ENCODE peak calls at places on chromosomes 12 and 14, in six cellular contexts. Y is fibroblast of mammary gland; B is BJ; O is heart left ventricle; N is astrocyte of the spinal cord; F is CD8-positive, alpha-beta T cell. K is an unnamed sample.

GRCh38 chr12:53791735-53792326 is 40.1 kb upstream of the CISTR start:
- DNase-seq in Y (peak; percentile 28), B (no peak), O (no peak), N (no peak), F (peak; percentile 27), K (no peak)

GRCh38 chr12:33588082-33588712 is 148.6 kb upstream of the SYT10 start:
- DNase-seq in Y (peak; percentile 64), B (no peak), O (no peak), N (peak; percentile 61), F (no peak), K (peak; percentile 25)

GRCh38 chr14:96176275-96176674 is 28.4 kb upstream of the BDKRB2 start:
- DNase-seq in Y (peak; percentile 89), B (no peak), O (no peak), N (no peak), F (no peak), K (peak; percentile 52)

GRCh38 chr14:25006961-25007795 is 42.8 kb downstream of the STXBP6 start:
- DNase-seq in Y (peak; percentile 90), B (peak; percentile 85), O (no peak), N (peak; percentile 78), F (no peak), K (no peak)

GRCh38 chr14:95265106-95266094 is 54.3 kb downstream of the CLMN start:
- DNase-seq in Y (peak; percentile 99), B (peak; percentile 37), O (no peak), N (peak; percentile 96), F (no peak), K (peak; percentile 14)

GRCh38 chr14:42391146-42391821 is 784.6 kb downstream of the LRFN5 start:
- DNase-seq in Y (no peak), B (no peak), O (no peak), N (no peak), F (no peak), K (no peak)

GRCh38 chr14:63493246-63493645 is 49.9 kb downstream of the PPP2R5E start:
- DNase-seq in Y (peak; percentile 32), B (no peak), O (no peak), N (no peak), F (no peak), K (no peak)

GRCh38 chr12:52913424-52913821 is 8.5 kb upstream of the KRT8 start:
- DNase-seq in Y (no peak), B (no peak), O (no peak), N (no peak), F (no peak), K (no peak)

GRCh38 chr14:60656755-60657608 is 7.7 kb upstream of the SIX1 start:
- DNase-seq in Y (peak; percentile 69), B (no peak), O (no peak), N (peak; percentile 78), F (no peak), K (peak; percentile 49)

GRCh38 chr12:79687711-79688270 is 3.0 kb downstream of the PAWR start:
- DNase-seq in Y (peak; percentile 8), B (no peak), O (no peak), N (peak; percentile 43), F (no peak), K (no peak)

GRCh38 chr12:34333337-34333736 is 311.0 kb downstream of the ALG10 start:
- DNase-seq in Y (no peak), B (no peak), O (no peak), N (no peak), F (no peak), K (no peak)

GRCh38 chr12:48003226-48004038 is 844 bp downstream of the COL2A1 start:
- DNase-seq in Y (no peak), B (no peak), O (no peak), N (peak; percentile 3), F (no peak), K (no peak)

GRCh38 chr12:106248177-106248848 is 493 bp upstream of the CKAP4 start:
- DNase-seq in Y (peak; percentile 82), B (no peak), O (peak; percentile 81), N (peak; percentile 68), F (peak; percentile 41), K (no peak)

GRCh38 chr12:77599782-77600491 is 230.8 kb upstream of the NAV3 start:
- DNase-seq in Y (no peak), B (no peak), O (no peak), N (no peak), F (no peak), K (no peak)

GRCh38 chr14:106024983-106025604 is 498.7 kb downstream of the TMEM121 start:
- DNase-seq in Y (no peak), B (no peak), O (no peak), N (no peak), F (peak; percentile 50), K (no peak)

GRCh38 chr12:58496411-58496810 is 423.9 kb downstream of the LRIG3 start:
- DNase-seq in Y (no peak), B (no peak), O (no peak), N (peak; percentile 32), F (no peak), K (no peak)

GRCh38 chr12:28026701-28027100 is 54.2 kb upstream of the PTHLH start:
- DNase-seq in Y (no peak), B (no peak), O (no peak), N (no peak), F (no peak), K (no peak)

GRCh38 chr12:3005736-3006135 is 46.5 kb downstream of the TEAD4 start:
- DNase-seq in Y (no peak), B (no peak), O (no peak), N (peak; percentile 41), F (no peak), K (no peak)

GRCh38 chr12:9669534-9669933 is at the start of gene CLEC2D:
- DNase-seq in Y (no peak), B (no peak), O (no peak), N (no peak), F (peak; percentile 27), K (no peak)

GRCh38 chr12:102910137-102910536 is 6.9 kb downstream of the PAH start:
- DNase-seq in Y (no peak), B (no peak), O (no peak), N (no peak), F (no peak), K (no peak)
- TF ChIP-seq CTCF in Y (no peak), B (no peak), O (no peak), N (no peak), F (no peak), K (no peak)

GRCh38 chr12:26629864-26630263 is 203.1 kb downstream of the ITPR2 start:
- DNase-seq in Y (peak; percentile 34), B (no peak), O (no peak), N (peak; percentile 63), F (no peak), K (no peak)
- TF ChIP-seq CTCF in Y (peak; percentile 46), B (peak; percentile 54), O (no peak), N (peak; percentile 61), F (no peak), K (peak; percentile 46)

GRCh38 chr12:117842220-117842619 is 126.6 kb downstream of the KSR2 start:
- DNase-seq in Y (no peak), B (no peak), O (no peak), N (no peak), F (no peak), K (no peak)
- TF ChIP-seq CTCF in Y (no peak), B (no peak), O (no peak), N (no peak), F (no peak), K (no peak)

GRCh38 chr14:22123188-22123560 is 449.6 kb upstream of the OR4E1 start:
- DNase-seq in Y (no peak), B (no peak), O (no peak), N (no peak), F (no peak), K (no peak)

GRCh38 chr14:22118894-22119477 is 445.4 kb upstream of the OR4E1 start:
- DNase-seq in Y (no peak), B (no peak), O (no peak), N (peak; percentile 6), F (no peak), K (no peak)

GRCh38 chr14:22124071-22124613 is 450.5 kb upstream of the OR4E1 start:
- DNase-seq in Y (no peak), B (no peak), O (no peak), N (no peak), F (no peak), K (no peak)

DNA sequence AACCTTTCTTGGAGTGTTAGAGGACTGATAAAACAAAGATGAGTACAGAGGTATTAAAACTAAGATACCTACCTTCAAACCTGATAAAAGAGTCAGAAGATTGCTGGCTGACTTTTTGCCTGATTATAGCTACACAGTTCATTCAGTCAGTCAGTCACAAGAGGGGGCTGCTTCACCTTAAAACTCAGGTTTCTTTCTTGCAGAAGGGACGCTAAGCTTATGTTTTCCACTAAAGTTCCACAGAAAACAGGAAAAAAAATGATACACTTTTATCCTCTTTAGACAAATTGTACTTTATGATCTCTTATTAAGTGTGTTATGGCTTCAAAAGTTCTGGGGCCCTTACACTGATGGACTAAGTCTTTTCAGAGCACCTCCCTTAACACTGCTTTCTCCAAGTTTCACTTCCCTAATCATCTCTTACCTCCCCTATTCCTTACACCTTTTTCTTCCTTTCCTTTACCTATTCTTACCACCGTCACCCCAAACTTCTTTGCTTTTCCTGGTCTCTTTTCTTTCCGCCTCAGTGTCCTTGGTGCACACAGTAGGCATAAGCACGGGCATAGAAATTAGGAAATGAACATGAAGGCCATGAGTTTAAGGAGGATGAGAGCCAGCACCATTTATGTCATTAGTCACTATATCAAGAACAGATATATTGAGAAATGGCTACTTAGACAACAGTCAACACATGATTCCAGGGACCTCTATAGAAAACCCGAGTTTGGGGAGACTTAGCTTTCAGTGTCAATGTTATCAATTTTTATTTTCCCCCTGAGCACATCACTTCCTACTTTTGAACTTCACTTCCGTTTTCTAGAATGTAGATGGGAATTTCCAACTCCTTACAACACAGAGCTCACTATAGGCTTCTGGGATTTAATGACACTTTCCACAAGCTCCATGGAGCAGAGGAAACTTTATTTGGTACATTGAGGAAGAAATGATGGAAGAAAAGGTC is 448.9 kb upstream of the OR4E1 start:
- DNase-seq in Y (no peak), B (no peak), O (no peak), N (no peak), F (peak; percentile 24), K (no peak)
- TF ChIP-seq CTCF in Y (no peak), B (no peak), O (no peak), N (peak; percentile 39), F (peak; percentile 14), K (no peak)

GRCh38 chr12:101743724-101744472 is 4.6 kb upstream of the SYCP3 start:
- DNase-seq in Y (no peak), B (no peak), O (no peak), N (no peak), F (peak; percentile 60), K (no peak)
- TF ChIP-seq CTCF in Y (no peak), B (no peak), O (no peak), N (no peak), F (no peak), K (no peak)

K was measured in AG09319.